ENCODE peak calls at places on chromosomes 16 and 17, in ten cellular contexts. Z is prostate gland, H is body of pancreas, B is AG04450, P is heart left ventricle, Q is tibial nerve, M is vagina, Y is left lung, C is A549, T is sigmoid colon. D is an unnamed sample.

GRCh38 chr17:13561606-13562270 is 40.0 kb downstream of the HS3ST3A1 start:
- DNase-seq in M (no peak), Q (peak; percentile 31), C (peak; percentile 15), T (no peak), Z (no peak), Y (no peak), B (peak; percentile 78), H (no peak), P (peak; percentile 42), D (no peak)

GRCh38 chr17:44556854-44557606 is at the start of gene FZD2:
- DNase-seq in Z (peak; percentile 81), Q (peak; percentile 93), B (peak; percentile 98), C (peak; percentile 98), Y (peak; percentile 82), H (peak; percentile 88), M (no peak), P (peak; percentile 89), T (peak; percentile 95), D (peak; percentile 97)

GRCh38 chr16:67486805-67487204 is 3.5 kb upstream of the AGRP start:
- DNase-seq in Z (no peak), T (no peak), Y (no peak), C (no peak), P (no peak), B (no peak), Q (no peak), M (no peak), H (no peak), D (no peak)

GRCh38 chr16:23354246-23354645 is 52.1 kb downstream of the SCNN1B start:
- DNase-seq in P (no peak), B (no peak), Z (no peak), C (no peak), H (peak; percentile 19), Y (no peak), Q (no peak), M (no peak), T (peak; percentile 45), D (no peak)

GRCh38 chr16:9966569-9967157 is 215.6 kb downstream of the GRIN2A start:
- DNase-seq in Q (no peak), T (no peak), C (no peak), H (no peak), Z (no peak), P (no peak), Y (no peak), M (no peak), B (no peak), D (no peak)

GRCh38 chr17:41697122-41697962 is 8.7 kb downstream of the EIF1 start:
- DNase-seq in Z (peak; percentile 55), B (no peak), C (no peak), P (peak; percentile 78), Q (peak; percentile 87), Y (no peak), H (peak; percentile 83), M (no peak), T (peak; percentile 95), D (no peak)

GRCh38 chr17:1561420-1562177 is 993 bp downstream of the PITPNA start:
- DNase-seq in Q (no peak), Z (no peak), B (no peak), P (no peak), C (no peak), H (peak; percentile 34), M (no peak), Y (peak; percentile 86), T (no peak), D (peak; percentile 44)

GRCh38 chr16:969508-970378 is 1.0 kb downstream of the LMF1 start:
- DNase-seq in M (no peak), H (peak; percentile 38), B (no peak), Y (peak; percentile 68), T (no peak), C (no peak), Q (no peak), Z (no peak), P (no peak), D (no peak)

DNA sequence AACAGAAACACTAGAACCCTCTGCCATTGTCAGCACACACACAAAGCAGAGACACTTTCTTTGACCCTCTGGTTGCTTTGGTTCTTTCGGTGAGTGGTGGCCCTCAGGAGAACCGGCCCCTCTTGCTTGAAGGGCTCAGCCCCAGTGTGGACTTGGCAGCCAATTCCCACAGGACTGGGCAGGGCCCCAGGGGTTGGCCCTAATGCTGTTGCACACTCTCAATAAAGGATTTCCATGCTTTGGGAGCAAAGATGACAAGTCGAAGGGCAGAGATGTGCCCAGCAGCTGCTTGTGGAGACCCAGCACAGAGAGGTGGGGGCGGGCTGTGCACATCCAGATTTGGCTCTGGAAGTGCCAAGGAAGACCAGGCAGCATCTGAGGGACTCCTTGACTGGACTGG is 149.0 kb downstream of the NTN1 start:
- DNase-seq in Z (no peak), H (no peak), C (no peak), T (no peak), M (no peak), B (no peak), P (no peak), Q (no peak), Y (no peak), D (no peak)
- TF ChIP-seq CTCF in Z (no peak), H (no peak), C (no peak), T (no peak), M (no peak), B (no peak), P (no peak), Q (no peak), Y (no peak), D (no peak)

GRCh38 chr17:36600936-36601302 is 464 bp upstream of the MRM1 start:
- DNase-seq in P (no peak), B (no peak), Y (no peak), T (no peak), M (no peak), Q (no peak), C (peak; percentile 19), H (no peak), Z (no peak), D (no peak)

GRCh38 chr17:36601303-36602029 is at the start of gene MRM1:
- DNase-seq in M (no peak), C (peak; percentile 96), P (peak; percentile 95), Q (peak; percentile 85), Z (peak; percentile 88), H (peak; percentile 95), Y (peak; percentile 97), T (peak; percentile 96), B (peak; percentile 76), D (peak; percentile 93)

GRCh38 chr17:36600477-36600876 is 906 bp upstream of the MRM1 start:
- DNase-seq in Z (no peak), H (no peak), Y (no peak), P (no peak), M (no peak), Q (no peak), B (no peak), T (no peak), C (no peak), D (no peak)

GRCh38 chr17:36602030-36602737 is 801 bp downstream of the MRM1 start:
- DNase-seq in C (peak; percentile 22), Q (no peak), P (no peak), Y (no peak), M (no peak), T (no peak), B (no peak), H (peak; percentile 36), Z (no peak), D (no peak)

GRCh38 chr17:36602924-36603384 is 1.6 kb downstream of the MRM1 start:
- DNase-seq in C (peak; percentile 81), P (no peak), Z (no peak), Q (peak; percentile 64), H (peak; percentile 74), Y (no peak), M (no peak), B (peak; percentile 29), T (peak; percentile 68), D (peak; percentile 70)
- H3K27ac ChIP-seq in C (peak overlapping the region; percentile 94), P (no peak overlapping the region), Z (no peak overlapping the region), Q (no peak overlapping the region), H (no peak overlapping the region), Y (no peak overlapping the region), M (no peak overlapping the region), B (no peak overlapping the region), T (no peak overlapping the region), D (peak overlapping the region; percentile 82)

GRCh38 chr17:80892019-80892855 is 99.4 kb upstream of the CHMP6 start:
- DNase-seq in C (peak; percentile 86), B (peak; percentile 94), H (peak; percentile 41), M (no peak), Z (peak; percentile 31), P (peak; percentile 83), Q (peak; percentile 50), T (peak; percentile 77), Y (peak; percentile 84), D (peak; percentile 93)

GRCh38 chr17:80889897-80890550 is 101.6 kb upstream of the CHMP6 start:
- DNase-seq in P (no peak), M (no peak), C (no peak), B (no peak), T (peak; percentile 60), Y (peak; percentile 62), Z (no peak), H (no peak), Q (no peak), D (no peak)

GRCh38 chr17:80890551-80890930 is 101.1 kb upstream of the CHMP6 start:
- DNase-seq in M (no peak), T (peak; percentile 61), C (no peak), Q (no peak), Y (no peak), Z (no peak), H (no peak), B (no peak), P (no peak), D (no peak)

GRCh38 chr17:80892900-80893603 is 98.6 kb upstream of the CHMP6 start:
- DNase-seq in T (no peak), Y (peak; percentile 68), M (no peak), B (peak; percentile 13), Z (no peak), P (no peak), Q (no peak), H (no peak), C (peak; percentile 41), D (peak; percentile 85)

DNA sequence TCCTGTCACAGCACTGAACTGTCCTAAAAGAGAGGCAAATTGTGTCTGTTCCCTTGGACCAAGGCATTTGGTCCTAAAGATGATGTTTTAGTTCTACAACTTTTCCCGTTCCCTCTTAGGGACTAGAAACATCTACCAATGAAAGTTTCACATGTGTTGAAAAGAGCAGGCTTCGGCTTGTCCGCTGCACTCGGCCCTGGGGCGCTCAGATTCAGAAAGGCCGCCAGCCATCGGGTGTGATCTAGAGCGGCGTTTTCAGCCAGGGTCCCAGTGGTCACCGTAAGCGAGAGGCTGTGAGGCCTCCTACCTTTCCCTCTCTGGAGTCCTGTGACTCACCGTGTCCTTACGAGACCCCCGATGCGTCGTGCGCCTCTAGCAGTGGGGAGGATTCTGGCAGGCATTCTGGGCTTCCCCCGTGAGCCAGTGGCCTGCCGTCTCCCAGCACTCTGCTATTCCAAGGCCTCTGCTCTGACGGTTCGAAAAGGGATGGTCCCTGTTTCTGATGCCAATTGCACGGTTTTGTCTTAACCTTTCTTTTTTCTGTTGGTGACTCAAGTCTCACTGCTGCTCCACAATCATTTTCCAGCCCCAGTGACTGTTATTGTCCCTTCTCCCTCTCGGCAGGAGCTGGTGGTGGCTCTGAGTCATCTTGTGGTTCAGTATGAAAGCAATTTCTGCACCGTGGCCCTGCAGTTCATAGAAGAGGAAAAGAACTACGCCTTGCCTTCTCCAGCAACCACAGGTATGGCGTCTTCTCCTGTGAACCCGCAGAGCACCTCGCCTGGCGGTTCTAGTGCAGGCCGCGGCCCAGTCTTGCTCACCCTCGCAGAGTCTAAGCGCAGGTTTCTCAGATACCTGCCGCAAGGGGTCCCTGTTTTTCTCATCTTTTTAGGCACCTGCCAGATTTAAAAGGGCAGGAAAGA is 100.3 kb upstream of the CHMP6 start:
- DNase-seq in P (no peak), H (no peak), M (no peak), C (peak; percentile 64), Q (no peak), Z (no peak), T (peak; percentile 66), Y (peak; percentile 65), B (peak; percentile 29), D (peak; percentile 73)
- TF ChIP-seq CTCF in P (no peak), H (no peak), M (no peak), C (peak; percentile 32), Q (no peak), Z (no peak), T (peak; percentile 29), Y (no peak), B (no peak), D (no peak)

DNA sequence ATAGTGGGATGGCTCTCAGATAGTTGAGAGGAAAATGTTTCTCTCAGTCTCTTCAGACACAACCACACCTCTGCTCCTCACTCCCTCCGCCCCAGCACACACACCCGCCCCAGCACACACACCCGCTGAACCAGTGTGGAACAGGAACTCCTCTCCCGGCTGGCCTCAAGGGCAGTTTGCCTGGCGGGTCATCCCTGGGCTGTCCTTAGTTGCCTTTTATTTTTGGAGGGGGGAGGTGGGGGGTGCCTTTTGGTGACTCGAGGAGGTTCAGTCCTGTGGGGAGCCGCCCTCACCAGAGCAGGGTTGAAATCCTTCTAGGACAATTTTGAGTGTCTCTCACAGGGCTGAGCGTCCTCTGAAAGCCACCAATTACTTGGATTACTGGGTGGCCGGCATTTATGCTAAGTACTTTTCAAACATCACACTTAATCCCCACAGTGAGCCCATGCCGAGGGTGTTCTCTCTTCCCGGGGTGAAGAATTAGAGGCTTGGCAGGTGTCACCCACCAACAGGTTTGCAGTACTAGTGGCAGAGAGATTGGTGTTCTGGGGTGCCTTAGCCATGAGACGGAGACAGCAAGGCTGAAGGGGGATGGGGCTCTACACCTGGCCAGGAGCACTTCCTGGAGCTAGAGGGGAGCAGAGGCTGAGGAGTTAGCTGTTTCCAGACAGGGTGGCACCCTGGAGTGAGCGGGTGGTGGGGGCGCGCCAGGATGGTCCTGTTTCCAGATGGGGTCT is 2.8 kb downstream of the RASD1 start:
- DNase-seq in C (no peak), Z (peak; percentile 60), T (peak; percentile 60), Q (no peak), B (no peak), H (no peak), P (no peak), M (no peak), Y (peak; percentile 73), D (no peak)
- H3K27ac ChIP-seq in C (no peak overlapping the region), Z (peak overlapping the region; percentile 95), T (peak overlapping the region; percentile 4), Q (peak overlapping the region; percentile 43), B (no peak overlapping the region), H (no peak overlapping the region), P (peak overlapping the region; percentile 90), M (peak overlapping the region; percentile 93), Y (no peak overlapping the region), D (peak overlapping the region; percentile 7)